ENCODE peak calls at places on chromosomes 5 and 9, in nine cellular contexts. N, J, V, A, I, B, F, M and X are unnamed samples.

GRCh38 chr5:135999396-136000139 is 29.2 kb upstream of the TGFBI start:
- DNase-seq in N (peak), J (no peak), V (no peak), A (no peak), I (peak), B (peak), F (no peak), M (no peak), X (no peak)

GRCh38 chr9:136857606-136858412 is 5.7 kb downstream of the MAMDC4 start:
- DNase-seq in N (peak), J (no peak), V (no peak), A (no peak), I (no peak), B (no peak), F (peak), M (no peak), X (no peak)

GRCh38 chr9:4228606-4229005 is 71.3 kb downstream of the GLIS3 start:
- DNase-seq in N (no peak), J (no peak), V (no peak), A (no peak), I (no peak), B (peak), F (no peak), M (no peak), X (no peak)

GRCh38 chr9:129027685-129028191 is 393 bp downstream of the SH3GLB2 start:
- DNase-seq in N (no peak), J (peak), V (no peak), A (no peak), I (no peak), B (no peak), F (no peak), M (no peak), X (no peak)

GRCh38 chr5:174834081-174834480 is 109.7 kb downstream of the MSX2 start:
- DNase-seq in N (no peak), J (no peak), V (peak), A (no peak), I (no peak), B (no peak), F (no peak), M (no peak), X (no peak)

GRCh38 chr5:126864042-126864688 is 87.2 kb downstream of the LMNB1 start:
- DNase-seq in N (no peak), J (no peak), V (no peak), A (no peak), I (no peak), B (no peak), F (no peak), M (no peak), X (peak)

GRCh38 chr5:153960269-153961215 is 78.2 kb downstream of the FAM114A2 start:
- DNase-seq in N (peak), J (no peak), V (no peak), A (no peak), I (no peak), B (no peak), F (no peak), M (no peak), X (no peak)

GRCh38 chr5:97553829-97554452 is 370.9 kb upstream of the RIOK2 start:
- DNase-seq in N (no peak), J (no peak), V (no peak), A (no peak), I (no peak), B (no peak), F (no peak), M (no peak), X (no peak)

GRCh38 chr9:25025156-25025555 is 479.5 kb upstream of the IZUMO3 start:
- DNase-seq in N (no peak), J (no peak), V (no peak), A (no peak), I (no peak), B (no peak), F (no peak), M (no peak), X (no peak)

GRCh38 chr9:87071473-87071872 is 124.2 kb upstream of the GAS1 start:
- DNase-seq in N (no peak), J (no peak), V (no peak), A (no peak), I (no peak), B (no peak), F (no peak), M (no peak), X (no peak)

GRCh38 chr5:77180167-77181081 is 30.1 kb upstream of the PDE8B start:
- DNase-seq in N (peak), J (no peak), V (no peak), A (no peak), I (no peak), B (no peak), F (peak), M (peak), X (no peak)

GRCh38 chr5:15693933-15694332 is 194.0 kb downstream of the FBXL7 start:
- DNase-seq in N (no peak), J (no peak), V (no peak), A (no peak), I (no peak), B (no peak), F (no peak), M (no peak), X (no peak)

GRCh38 chr5:141605523-141606277 is 13.1 kb downstream of the DIAPH1 start:
- DNase-seq in N (no peak), J (no peak), V (no peak), A (no peak), I (no peak), B (no peak), F (no peak), M (no peak), X (no peak)

GRCh38 chr9:107684224-107684623 is 194.7 kb upstream of the KLF4 start:
- DNase-seq in N (peak), J (no peak), V (no peak), A (no peak), I (no peak), B (no peak), F (no peak), M (no peak), X (no peak)

GRCh38 chr9:121699271-121700164 is 48.1 kb downstream of the DAB2IP start:
- DNase-seq in N (peak), J (no peak), V (no peak), A (no peak), I (no peak), B (no peak), F (peak), M (peak), X (no peak)

GRCh38 chr5:112121268-112121667 is 297.8 kb downstream of the EPB41L4A start:
- DNase-seq in N (peak), J (no peak), V (no peak), A (no peak), I (no peak), B (peak), F (no peak), M (no peak), X (no peak)

GRCh38 chr9:69121155-69122085 is 52.7 kb upstream of the TJP2 start:
- DNase-seq in N (peak), J (peak), V (no peak), A (no peak), I (no peak), B (no peak), F (peak), M (peak), X (no peak)

GRCh38 chr5:41509399-41510175 is 814 bp downstream of the PLCXD3 start:
- DNase-seq in N (peak), J (no peak), V (no peak), A (no peak), I (no peak), B (no peak), F (peak), M (no peak), X (no peak)

GRCh38 chr9:134057311-134057665 is 10.5 kb downstream of the BRD3 start:
- DNase-seq in N (no peak), J (no peak), V (no peak), A (no peak), I (no peak), B (no peak), F (peak), M (no peak), X (no peak)

GRCh38 chr5:136101884-136102283 is 30.8 kb upstream of the SMAD5 start:
- DNase-seq in N (no peak), J (no peak), V (no peak), A (no peak), I (no peak), B (no peak), F (no peak), M (no peak), X (no peak)

GRCh38 chr5:39447059-39447458 is 22.3 kb upstream of the DAB2 start:
- DNase-seq in N (no peak), J (no peak), V (no peak), A (no peak), I (no peak), B (no peak), F (no peak), M (no peak), X (no peak)

GRCh38 chr5:82183828-82184227 is 94.3 kb downstream of the RPS23 start:
- DNase-seq in N (no peak), J (no peak), V (no peak), A (no peak), I (no peak), B (peak), F (no peak), M (no peak), X (no peak)

GRCh38 chr9:136784249-136784996 is 6.7 kb upstream of the TMEM141 start:
- DNase-seq in N (no peak), J (no peak), V (no peak), A (no peak), I (no peak), B (no peak), F (no peak), M (no peak), X (peak)

GRCh38 chr5:80799041-80799440 is 144.3 kb upstream of the DHFR start:
- DNase-seq in N (no peak), J (no peak), V (no peak), A (no peak), I (no peak), B (no peak), F (no peak), M (peak), X (no peak)

GRCh38 chr5:171595801-171596231 is 176.4 kb downstream of the FGF18 start:
- DNase-seq in N (peak), J (no peak), V (peak), A (no peak), I (peak), B (peak), F (no peak), M (no peak), X (no peak)

GRCh38 chr5:68406767-68407232 is 191.2 kb downstream of the PIK3R1 start:
- DNase-seq in N (no peak), J (no peak), V (no peak), A (no peak), I (no peak), B (no peak), F (no peak), M (no peak), X (peak)

GRCh38 chr9:98614941-98615340 is 93.8 kb downstream of the GABBR2 start:
- DNase-seq in N (no peak), J (no peak), V (no peak), A (no peak), I (no peak), B (no peak), F (no peak), M (no peak), X (no peak)

GRCh38 chr9:25396828-25397227 is 281.4 kb downstream of the TUSC1 start:
- DNase-seq in N (no peak), J (no peak), V (no peak), A (no peak), I (no peak), B (no peak), F (no peak), M (no peak), X (no peak)

GRCh38 chr5:160272889-160273288 is 39.5 kb downstream of the CCNJL start:
- DNase-seq in N (no peak), J (no peak), V (no peak), A (no peak), I (no peak), B (no peak), F (no peak), M (no peak), X (no peak)

GRCh38 chr5:154162475-154163217 is 27.9 kb upstream of the GALNT10 start:
- DNase-seq in N (peak), J (no peak), V (no peak), A (no peak), I (no peak), B (no peak), F (no peak), M (no peak), X (no peak)

GRCh38 chr9:7273575-7273974 is 515.8 kb downstream of the KDM4C start:
- DNase-seq in N (no peak), J (no peak), V (no peak), A (no peak), I (peak), B (peak), F (no peak), M (no peak), X (peak)

GRCh38 chr5:149632311-149633251 is 51.3 kb downstream of the ARHGEF37 start:
- DNase-seq in N (no peak), J (no peak), V (no peak), A (no peak), I (no peak), B (no peak), F (no peak), M (no peak), X (peak)

GRCh38 chr5:1244976-1245375 is 19.8 kb downstream of the SLC6A18 start:
- DNase-seq in N (no peak), J (no peak), V (no peak), A (no peak), I (no peak), B (no peak), F (no peak), M (no peak), X (peak)

GRCh38 chr5:127878174-127878750 is 175.1 kb downstream of the CCDC192 start:
- DNase-seq in N (peak), J (no peak), V (no peak), A (no peak), I (peak), B (no peak), F (peak), M (peak), X (peak)